ENCODE peak calls at places on chromosomes 12 and 14, in ten cellular contexts. One of them, this sample, is unnamed.

GRCh38 chr12:92363295-92364146 is 217.9 kb upstream of the BTG1 start:
- DNase-seq in GM23338: peak; percentile 2
- DNase-seq in fibroblast of the aortic adventitia: peak; percentile 17
- DNase-seq in left ventricle myocardium inferior: peak; percentile 31
- DNase-seq in right lobe of liver: no peak
- DNase-seq in fibroblast of pulmonary artery: peak; percentile 3
- DNase-seq in progenitor cell of endocrine pancreas: no peak
- DNase-seq in left lung: peak; percentile 45
- DNase-seq in brain microvascular endothelial cell: peak; percentile 7
- DNase-seq in tibial artery: peak; percentile 45
- DNase-seq in this sample: peak; percentile 17

GRCh38 chr12:111687255-111687654 is 1.4 kb downstream of the ACAD10 start:
- DNase-seq in left ventricle myocardium inferior: no peak
- DNase-seq in brain microvascular endothelial cell: no peak
- DNase-seq in right lobe of liver: no peak
- DNase-seq in fibroblast of the aortic adventitia: no peak
- DNase-seq in fibroblast of pulmonary artery: no peak
- DNase-seq in tibial artery: no peak
- DNase-seq in GM23338: peak; percentile 28
- DNase-seq in progenitor cell of endocrine pancreas: no peak
- DNase-seq in left lung: no peak
- DNase-seq in this sample: no peak

GRCh38 chr14:73786942-73787759 is 64.5 kb upstream of the PTGR2 start:
- DNase-seq in fibroblast of the aortic adventitia: peak; percentile 37
- DNase-seq in right lobe of liver: peak; percentile 79
- DNase-seq in left lung: peak; percentile 77
- DNase-seq in fibroblast of pulmonary artery: no peak
- DNase-seq in GM23338: peak; percentile 73
- DNase-seq in progenitor cell of endocrine pancreas: peak; percentile 54
- DNase-seq in left ventricle myocardium inferior: peak; percentile 78
- DNase-seq in tibial artery: peak; percentile 56
- DNase-seq in brain microvascular endothelial cell: no peak
- DNase-seq in this sample: no peak

GRCh38 chr12:52200783-52201519 is 9.1 kb upstream of the KRT80 start:
- DNase-seq in fibroblast of pulmonary artery: no peak
- DNase-seq in brain microvascular endothelial cell: no peak
- DNase-seq in progenitor cell of endocrine pancreas: no peak
- DNase-seq in right lobe of liver: no peak
- DNase-seq in GM23338: no peak
- DNase-seq in left ventricle myocardium inferior: peak; percentile 7
- DNase-seq in tibial artery: no peak
- DNase-seq in left lung: no peak
- DNase-seq in fibroblast of the aortic adventitia: no peak
- DNase-seq in this sample: no peak

GRCh38 chr12:116276433-116277216 is 868 bp downstream of the MED13L start:
- DNase-seq in right lobe of liver: peak; percentile 81
- DNase-seq in tibial artery: peak; percentile 71
- DNase-seq in left lung: peak; percentile 78
- DNase-seq in left ventricle myocardium inferior: peak; percentile 75
- DNase-seq in brain microvascular endothelial cell: peak; percentile 59
- DNase-seq in GM23338: peak; percentile 66
- DNase-seq in fibroblast of pulmonary artery: peak; percentile 67
- DNase-seq in progenitor cell of endocrine pancreas: peak; percentile 62
- DNase-seq in fibroblast of the aortic adventitia: peak; percentile 74
- DNase-seq in this sample: no peak

GRCh38 chr14:101045511-101045910 is 142.0 kb upstream of the RTL1 start:
- DNase-seq in tibial artery: no peak
- DNase-seq in right lobe of liver: no peak
- DNase-seq in fibroblast of the aortic adventitia: no peak
- DNase-seq in left lung: no peak
- DNase-seq in fibroblast of pulmonary artery: no peak
- DNase-seq in GM23338: no peak
- DNase-seq in left ventricle myocardium inferior: no peak
- DNase-seq in progenitor cell of endocrine pancreas: no peak
- DNase-seq in brain microvascular endothelial cell: no peak
- DNase-seq in this sample: no peak

GRCh38 chr12:49413796-49414195 is 46.5 kb downstream of the SPATS2 start:
- DNase-seq in left lung: no peak
- DNase-seq in GM23338: no peak
- DNase-seq in fibroblast of the aortic adventitia: peak; percentile 39
- DNase-seq in brain microvascular endothelial cell: no peak
- DNase-seq in fibroblast of pulmonary artery: peak; percentile 61
- DNase-seq in left ventricle myocardium inferior: no peak
- DNase-seq in right lobe of liver: no peak
- DNase-seq in progenitor cell of endocrine pancreas: no peak
- DNase-seq in tibial artery: no peak
- DNase-seq in this sample: no peak

GRCh38 chr12:33322519-33322918 is 117.1 kb downstream of the SYT10 start:
- DNase-seq in tibial artery: no peak
- DNase-seq in right lobe of liver: no peak
- DNase-seq in fibroblast of the aortic adventitia: no peak
- DNase-seq in brain microvascular endothelial cell: no peak
- DNase-seq in progenitor cell of endocrine pancreas: no peak
- DNase-seq in GM23338: no peak
- DNase-seq in fibroblast of pulmonary artery: no peak
- DNase-seq in left lung: no peak
- DNase-seq in left ventricle myocardium inferior: no peak
- DNase-seq in this sample: no peak

DNA sequence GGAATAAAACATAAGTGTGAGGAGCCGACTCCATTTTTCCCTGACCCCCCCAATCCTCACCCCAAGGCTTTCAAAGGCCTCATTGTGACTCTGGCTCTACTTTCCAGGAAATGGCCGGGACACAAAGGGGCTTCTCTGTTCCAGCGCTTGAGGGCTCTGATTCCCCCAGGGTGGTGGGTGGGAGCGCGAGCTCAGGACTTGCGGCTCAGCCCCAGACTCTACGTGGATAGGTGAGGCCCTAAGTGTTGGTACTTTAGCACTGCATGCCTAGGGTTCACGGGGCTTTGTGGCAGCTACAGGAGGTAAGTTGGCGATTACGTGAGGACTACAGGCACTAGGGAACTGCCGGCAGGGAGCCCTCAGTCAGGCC is 547 bp downstream of the CNPY2 start:
- DNase-seq in GM23338: peak; percentile 35
- DNase-seq in right lobe of liver: no peak
- DNase-seq in left lung: no peak
- DNase-seq in fibroblast of the aortic adventitia: no peak
- DNase-seq in brain microvascular endothelial cell: peak; percentile 11
- DNase-seq in fibroblast of pulmonary artery: no peak
- DNase-seq in left ventricle myocardium inferior: no peak
- DNase-seq in tibial artery: no peak
- DNase-seq in progenitor cell of endocrine pancreas: no peak
- DNase-seq in this sample: no peak
- TF ChIP-seq CTCF in GM23338: no peak
- TF ChIP-seq CTCF in right lobe of liver: no peak
- TF ChIP-seq CTCF in left lung: no peak
- TF ChIP-seq CTCF in fibroblast of the aortic adventitia: no peak
- TF ChIP-seq CTCF in brain microvascular endothelial cell: no peak
- TF ChIP-seq CTCF in fibroblast of pulmonary artery: no peak
- TF ChIP-seq CTCF in left ventricle myocardium inferior: no peak
- TF ChIP-seq CTCF in tibial artery: no peak
- TF ChIP-seq CTCF in progenitor cell of endocrine pancreas: no peak
- TF ChIP-seq CTCF in this sample: no peak

GRCh38 chr14:105399441-105399775 is 1.1 kb downstream of the TEX22 start:
- DNase-seq in GM23338: no peak
- DNase-seq in left lung: no peak
- DNase-seq in progenitor cell of endocrine pancreas: no peak
- DNase-seq in fibroblast of the aortic adventitia: no peak
- DNase-seq in left ventricle myocardium inferior: no peak
- DNase-seq in tibial artery: no peak
- DNase-seq in right lobe of liver: no peak
- DNase-seq in brain microvascular endothelial cell: no peak
- DNase-seq in fibroblast of pulmonary artery: no peak
- DNase-seq in this sample: no peak

GRCh38 chr14:105398044-105398725 is at the start of gene TEX22:
- DNase-seq in progenitor cell of endocrine pancreas: peak; percentile 86
- DNase-seq in GM23338: peak; percentile 91
- DNase-seq in brain microvascular endothelial cell: peak; percentile 52
- DNase-seq in tibial artery: peak; percentile 82
- DNase-seq in left ventricle myocardium inferior: peak; percentile 93
- DNase-seq in fibroblast of the aortic adventitia: peak; percentile 70
- DNase-seq in right lobe of liver: peak; percentile 90
- DNase-seq in fibroblast of pulmonary artery: peak; percentile 81
- DNase-seq in left lung: peak; percentile 88
- DNase-seq in this sample: peak; percentile 24

GRCh38 chr14:105400016-105400415 is 1.7 kb downstream of the TEX22 start:
- DNase-seq in left ventricle myocardium inferior: no peak
- DNase-seq in brain microvascular endothelial cell: no peak
- DNase-seq in left lung: no peak
- DNase-seq in fibroblast of the aortic adventitia: no peak
- DNase-seq in right lobe of liver: no peak
- DNase-seq in tibial artery: no peak
- DNase-seq in progenitor cell of endocrine pancreas: no peak
- DNase-seq in GM23338: no peak
- DNase-seq in fibroblast of pulmonary artery: no peak
- DNase-seq in this sample: no peak

GRCh38 chr14:105397350-105397931 is 897 bp upstream of the TEX22 start:
- DNase-seq in left ventricle myocardium inferior: peak; percentile 17
- DNase-seq in fibroblast of pulmonary artery: no peak
- DNase-seq in GM23338: no peak
- DNase-seq in brain microvascular endothelial cell: no peak
- DNase-seq in left lung: no peak
- DNase-seq in progenitor cell of endocrine pancreas: no peak
- DNase-seq in right lobe of liver: no peak
- DNase-seq in tibial artery: no peak
- DNase-seq in fibroblast of the aortic adventitia: no peak
- DNase-seq in this sample: no peak

DNA sequence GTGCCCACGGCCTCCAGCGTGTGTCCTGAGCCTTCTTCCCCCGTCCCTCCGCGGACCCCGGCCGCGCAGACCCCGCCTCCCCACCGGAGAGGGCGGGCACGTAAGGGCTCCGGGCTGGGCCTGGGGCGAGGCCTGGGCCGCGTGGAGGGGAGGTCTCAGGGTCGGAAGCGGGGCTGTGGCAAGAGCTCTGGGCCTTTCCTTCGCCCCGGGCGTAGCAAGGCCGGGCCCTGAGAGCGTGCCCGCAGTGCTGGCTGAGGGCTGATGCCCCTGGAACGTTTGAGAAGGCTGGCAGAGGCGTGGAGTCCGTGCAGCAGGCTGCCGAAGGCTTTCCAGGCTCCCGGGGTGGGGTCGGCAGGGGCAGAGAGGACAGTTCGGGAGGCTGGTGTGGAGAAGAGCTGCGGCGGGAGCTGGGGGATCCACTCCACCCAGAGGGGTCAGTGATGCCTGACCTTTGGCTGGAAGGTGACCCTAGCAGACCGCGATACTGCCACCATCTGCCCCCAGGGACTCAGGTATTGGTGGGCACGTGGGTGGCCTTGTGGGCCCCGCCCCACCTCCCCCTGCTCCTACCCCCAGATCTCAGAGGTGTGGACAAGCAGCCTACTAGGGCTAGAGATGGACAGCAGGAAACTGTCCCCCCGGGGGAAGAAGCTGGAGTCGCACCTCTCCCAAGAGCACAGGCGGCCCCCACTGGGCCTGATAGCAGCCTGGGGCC is 545 bp downstream of the TEX22 start:
- DNase-seq in GM23338: peak; percentile 64
- DNase-seq in progenitor cell of endocrine pancreas: no peak
- DNase-seq in fibroblast of pulmonary artery: peak; percentile 39
- DNase-seq in brain microvascular endothelial cell: no peak
- DNase-seq in tibial artery: no peak
- DNase-seq in right lobe of liver: no peak
- DNase-seq in left ventricle myocardium inferior: no peak
- DNase-seq in left lung: no peak
- DNase-seq in fibroblast of the aortic adventitia: no peak
- DNase-seq in this sample: no peak
- TF ChIP-seq CTCF in GM23338: no peak
- TF ChIP-seq CTCF in progenitor cell of endocrine pancreas: no peak
- TF ChIP-seq CTCF in fibroblast of pulmonary artery: no peak
- TF ChIP-seq CTCF in brain microvascular endothelial cell: no peak
- TF ChIP-seq CTCF in tibial artery: no peak
- TF ChIP-seq CTCF in right lobe of liver: no peak
- TF ChIP-seq CTCF in left ventricle myocardium inferior: no peak
- TF ChIP-seq CTCF in left lung: no peak
- TF ChIP-seq CTCF in fibroblast of the aortic adventitia: no peak
- TF ChIP-seq CTCF in this sample: no peak

GRCh38 chr14:105578070-105578469 is 51.7 kb downstream of the TMEM121 start:
- DNase-seq in progenitor cell of endocrine pancreas: no peak
- DNase-seq in fibroblast of the aortic adventitia: no peak
- DNase-seq in fibroblast of pulmonary artery: no peak
- DNase-seq in right lobe of liver: no peak
- DNase-seq in brain microvascular endothelial cell: no peak
- DNase-seq in left ventricle myocardium inferior: no peak
- DNase-seq in left lung: no peak
- DNase-seq in GM23338: no peak
- DNase-seq in tibial artery: no peak
- DNase-seq in this sample: no peak

GRCh38 chr14:105577339-105577861 is 51.0 kb downstream of the TMEM121 start:
- DNase-seq in fibroblast of pulmonary artery: no peak
- DNase-seq in tibial artery: no peak
- DNase-seq in progenitor cell of endocrine pancreas: no peak
- DNase-seq in left lung: no peak
- DNase-seq in left ventricle myocardium inferior: no peak
- DNase-seq in GM23338: no peak
- DNase-seq in right lobe of liver: peak; percentile 17
- DNase-seq in fibroblast of the aortic adventitia: no peak
- DNase-seq in brain microvascular endothelial cell: no peak
- DNase-seq in this sample: no peak

GRCh38 chr14:105581551-105582341 is 55.4 kb downstream of the TMEM121 start:
- DNase-seq in left ventricle myocardium inferior: no peak
- DNase-seq in GM23338: no peak
- DNase-seq in brain microvascular endothelial cell: no peak
- DNase-seq in right lobe of liver: peak; percentile 59
- DNase-seq in fibroblast of the aortic adventitia: no peak
- DNase-seq in left lung: peak; percentile 29
- DNase-seq in fibroblast of pulmonary artery: no peak
- DNase-seq in progenitor cell of endocrine pancreas: no peak
- DNase-seq in tibial artery: no peak
- DNase-seq in this sample: no peak

GRCh38 chr14:105576525-105577088 is 50.2 kb downstream of the TMEM121 start:
- DNase-seq in left ventricle myocardium inferior: no peak
- DNase-seq in right lobe of liver: no peak
- DNase-seq in progenitor cell of endocrine pancreas: no peak
- DNase-seq in GM23338: no peak
- DNase-seq in tibial artery: no peak
- DNase-seq in fibroblast of the aortic adventitia: no peak
- DNase-seq in brain microvascular endothelial cell: no peak
- DNase-seq in fibroblast of pulmonary artery: no peak
- DNase-seq in left lung: no peak
- DNase-seq in this sample: no peak
- TF ChIP-seq CTCF in left ventricle myocardium inferior: no peak
- TF ChIP-seq CTCF in right lobe of liver: no peak
- TF ChIP-seq CTCF in progenitor cell of endocrine pancreas: no peak
- TF ChIP-seq CTCF in GM23338: no peak
- TF ChIP-seq CTCF in tibial artery: no peak
- TF ChIP-seq CTCF in fibroblast of the aortic adventitia: no peak
- TF ChIP-seq CTCF in brain microvascular endothelial cell: no peak
- TF ChIP-seq CTCF in fibroblast of pulmonary artery: no peak
- TF ChIP-seq CTCF in left lung: no peak
- TF ChIP-seq CTCF in this sample: no peak

GRCh38 chr14:23566112-23566781 is 1.3 kb downstream of the AP1G2 start:
- DNase-seq in fibroblast of pulmonary artery: no peak
- DNase-seq in progenitor cell of endocrine pancreas: no peak
- DNase-seq in right lobe of liver: no peak
- DNase-seq in left lung: no peak
- DNase-seq in left ventricle myocardium inferior: no peak
- DNase-seq in GM23338: no peak
- DNase-seq in brain microvascular endothelial cell: no peak
- DNase-seq in fibroblast of the aortic adventitia: no peak
- DNase-seq in tibial artery: no peak
- DNase-seq in this sample: no peak

GRCh38 chr14:23563473-23564180 is 4.0 kb downstream of the AP1G2 start:
- DNase-seq in progenitor cell of endocrine pancreas: no peak
- DNase-seq in left ventricle myocardium inferior: no peak
- DNase-seq in right lobe of liver: peak; percentile 92
- DNase-seq in fibroblast of the aortic adventitia: no peak
- DNase-seq in GM23338: no peak
- DNase-seq in left lung: no peak
- DNase-seq in fibroblast of pulmonary artery: no peak
- DNase-seq in tibial artery: no peak
- DNase-seq in brain microvascular endothelial cell: no peak
- DNase-seq in this sample: no peak

GRCh38 chr14:23564181-23564812 is 3.3 kb downstream of the AP1G2 start:
- DNase-seq in fibroblast of pulmonary artery: no peak
- DNase-seq in brain microvascular endothelial cell: no peak
- DNase-seq in progenitor cell of endocrine pancreas: no peak
- DNase-seq in left lung: no peak
- DNase-seq in right lobe of liver: no peak
- DNase-seq in GM23338: no peak
- DNase-seq in tibial artery: no peak
- DNase-seq in fibroblast of the aortic adventitia: no peak
- DNase-seq in left ventricle myocardium inferior: no peak
- DNase-seq in this sample: no peak

GRCh38 chr14:23565626-23566025 is 2.0 kb downstream of the AP1G2 start:
- DNase-seq in right lobe of liver: no peak
- DNase-seq in left lung: no peak
- DNase-seq in tibial artery: no peak
- DNase-seq in fibroblast of pulmonary artery: no peak
- DNase-seq in GM23338: no peak
- DNase-seq in left ventricle myocardium inferior: no peak
- DNase-seq in brain microvascular endothelial cell: no peak
- DNase-seq in progenitor cell of endocrine pancreas: no peak
- DNase-seq in fibroblast of the aortic adventitia: no peak
- DNase-seq in this sample: no peak

GRCh38 chr14:23564876-23565275 is 2.7 kb downstream of the AP1G2 start:
- DNase-seq in fibroblast of pulmonary artery: no peak
- DNase-seq in left lung: no peak
- DNase-seq in right lobe of liver: no peak
- DNase-seq in left ventricle myocardium inferior: no peak
- DNase-seq in brain microvascular endothelial cell: no peak
- DNase-seq in GM23338: no peak
- DNase-seq in progenitor cell of endocrine pancreas: no peak
- DNase-seq in tibial artery: no peak
- DNase-seq in fibroblast of the aortic adventitia: no peak
- DNase-seq in this sample: no peak
- TF ChIP-seq CTCF in fibroblast of pulmonary artery: no peak
- TF ChIP-seq CTCF in left lung: no peak
- TF ChIP-seq CTCF in right lobe of liver: no peak
- TF ChIP-seq CTCF in left ventricle myocardium inferior: no peak
- TF ChIP-seq CTCF in brain microvascular endothelial cell: no peak
- TF ChIP-seq CTCF in GM23338: no peak
- TF ChIP-seq CTCF in progenitor cell of endocrine pancreas: no peak
- TF ChIP-seq CTCF in tibial artery: no peak
- TF ChIP-seq CTCF in fibroblast of the aortic adventitia: no peak
- TF ChIP-seq CTCF in this sample: no peak